ENCODE peak calls at places on chromosome 11, in ten cellular contexts. One of them, this sample, is unnamed.
A peak's percentile ranks its signal among the peaks of the same experiment; 100 is the strongest.

GRCh38 chr11:77249427-77249826 is 52.1 kb downstream of the GDPD4 start:
- DNase-seq in BE2C: no peak
- DNase-seq in heart left ventricle: no peak
- DNase-seq in small intestine: no peak
- DNase-seq in lung: no peak
- DNase-seq in ovary: no peak
- DNase-seq in cardiac muscle cell: no peak
- DNase-seq in H1: no peak
- DNase-seq in Caco-2: no peak
- DNase-seq in testis: no peak
- DNase-seq in this sample: no peak

GRCh38 chr11:7927635-7928034 is 3.4 kb downstream of the OR10A6 start:
- DNase-seq in BE2C: no peak
- DNase-seq in heart left ventricle: no peak
- DNase-seq in small intestine: no peak
- DNase-seq in lung: no peak
- DNase-seq in ovary: no peak
- DNase-seq in cardiac muscle cell: peak; percentile 32
- DNase-seq in H1: no peak
- DNase-seq in Caco-2: no peak
- DNase-seq in testis: no peak
- DNase-seq in this sample: no peak

GRCh38 chr11:61912991-61913698 is 4.2 kb downstream of the RAB3IL1 start:
- DNase-seq in BE2C: no peak
- DNase-seq in heart left ventricle: peak; percentile 18
- DNase-seq in small intestine: no peak
- DNase-seq in lung: no peak
- DNase-seq in ovary: peak; percentile 13
- DNase-seq in cardiac muscle cell: no peak
- DNase-seq in H1: no peak
- DNase-seq in Caco-2: no peak
- DNase-seq in testis: peak; percentile 13
- DNase-seq in this sample: no peak

GRCh38 chr11:67505605-67506396 is 638 bp upstream of the PITPNM1 start:
- DNase-seq in BE2C: peak; percentile 94
- DNase-seq in heart left ventricle: peak; percentile 95
- DNase-seq in small intestine: peak; percentile 99
- DNase-seq in lung: peak; percentile 94
- DNase-seq in ovary: peak; percentile 66
- DNase-seq in cardiac muscle cell: peak; percentile 92
- DNase-seq in H1: peak; percentile 91
- DNase-seq in Caco-2: peak; percentile 90
- DNase-seq in testis: peak; percentile 90
- DNase-seq in this sample: peak; percentile 89

GRCh38 chr11:119729581-119730346 is 764 bp upstream of the NECTIN1 start:
- DNase-seq in BE2C: peak; percentile 61
- DNase-seq in heart left ventricle: peak; percentile 78
- DNase-seq in small intestine: peak; percentile 62
- DNase-seq in lung: peak; percentile 71
- DNase-seq in ovary: peak; percentile 49
- DNase-seq in cardiac muscle cell: peak; percentile 89
- DNase-seq in H1: peak; percentile 62
- DNase-seq in Caco-2: no peak
- DNase-seq in testis: peak; percentile 57
- DNase-seq in this sample: peak; percentile 28

GRCh38 chr11:36750349-36750748 is 152.3 kb upstream of the RAG2 start:
- DNase-seq in BE2C: no peak
- DNase-seq in heart left ventricle: no peak
- DNase-seq in small intestine: no peak
- DNase-seq in lung: no peak
- DNase-seq in ovary: no peak
- DNase-seq in cardiac muscle cell: no peak
- DNase-seq in H1: no peak
- DNase-seq in Caco-2: no peak
- DNase-seq in testis: no peak
- DNase-seq in this sample: no peak

GRCh38 chr11:134615041-134615615 is 203.1 kb upstream of the B3GAT1 start:
- DNase-seq in BE2C: no peak
- DNase-seq in heart left ventricle: no peak
- DNase-seq in small intestine: no peak
- DNase-seq in lung: no peak
- DNase-seq in ovary: no peak
- DNase-seq in cardiac muscle cell: no peak
- DNase-seq in H1: peak; percentile 14
- DNase-seq in Caco-2: no peak
- DNase-seq in testis: no peak
- DNase-seq in this sample: no peak

GRCh38 chr11:126878892-126879291 is 121.7 kb downstream of the KIRREL3 start:
- DNase-seq in BE2C: no peak
- DNase-seq in heart left ventricle: no peak
- DNase-seq in small intestine: no peak
- DNase-seq in lung: no peak
- DNase-seq in ovary: no peak
- DNase-seq in cardiac muscle cell: no peak
- DNase-seq in H1: no peak
- DNase-seq in Caco-2: no peak
- DNase-seq in testis: no peak
- DNase-seq in this sample: no peak

GRCh38 chr11:12941671-12942070 is 67.4 kb upstream of the RASSF10 start:
- DNase-seq in BE2C: no peak
- DNase-seq in heart left ventricle: no peak
- DNase-seq in small intestine: no peak
- DNase-seq in lung: no peak
- DNase-seq in ovary: no peak
- DNase-seq in cardiac muscle cell: no peak
- DNase-seq in H1: no peak
- DNase-seq in Caco-2: no peak
- DNase-seq in testis: no peak
- DNase-seq in this sample: no peak

GRCh38 chr11:12938590-12939247 is 70.4 kb upstream of the RASSF10 start:
- DNase-seq in BE2C: no peak
- DNase-seq in heart left ventricle: no peak
- DNase-seq in small intestine: no peak
- DNase-seq in lung: no peak
- DNase-seq in ovary: no peak
- DNase-seq in cardiac muscle cell: no peak
- DNase-seq in H1: no peak
- DNase-seq in Caco-2: no peak
- DNase-seq in testis: no peak
- DNase-seq in this sample: no peak

GRCh38 chr11:12942157-12942556 is 67.0 kb upstream of the RASSF10 start:
- DNase-seq in BE2C: no peak
- DNase-seq in heart left ventricle: no peak
- DNase-seq in small intestine: no peak
- DNase-seq in lung: no peak
- DNase-seq in ovary: no peak
- DNase-seq in cardiac muscle cell: no peak
- DNase-seq in H1: no peak
- DNase-seq in Caco-2: no peak
- DNase-seq in testis: no peak
- DNase-seq in this sample: no peak

GRCh38 chr11:12944889-12945288 is 64.2 kb upstream of the RASSF10 start:
- DNase-seq in BE2C: peak; percentile 26
- DNase-seq in heart left ventricle: no peak
- DNase-seq in small intestine: no peak
- DNase-seq in lung: no peak
- DNase-seq in ovary: no peak
- DNase-seq in cardiac muscle cell: no peak
- DNase-seq in H1: no peak
- DNase-seq in Caco-2: no peak
- DNase-seq in testis: no peak
- DNase-seq in this sample: no peak

DNA sequence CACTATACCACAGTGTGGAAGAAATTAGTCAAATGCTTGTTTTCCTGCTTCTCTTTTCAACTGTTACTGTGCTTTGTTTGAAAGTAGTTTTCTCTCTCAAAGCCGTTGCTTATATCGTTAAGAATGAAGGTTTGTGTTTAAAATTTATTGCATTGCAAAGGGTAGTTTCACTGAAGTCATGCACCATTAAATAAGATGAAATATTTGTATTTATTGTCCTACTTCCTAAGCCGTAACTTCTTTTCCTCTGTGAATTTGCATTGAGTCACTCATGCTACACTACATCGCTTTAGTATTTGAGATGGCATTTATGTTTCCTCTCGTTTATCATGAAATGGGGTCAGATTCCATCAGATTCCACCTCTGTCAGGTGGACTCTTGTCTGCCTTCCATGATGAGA is 65.8 kb upstream of the RASSF10 start:
- DNase-seq in BE2C: no peak
- DNase-seq in heart left ventricle: no peak
- DNase-seq in small intestine: no peak
- DNase-seq in lung: no peak
- DNase-seq in ovary: no peak
- DNase-seq in cardiac muscle cell: no peak
- DNase-seq in H1: no peak
- DNase-seq in Caco-2: no peak
- DNase-seq in testis: no peak
- DNase-seq in this sample: no peak
- H3K36me3 ChIP-seq in BE2C: peaks cover 23% of the 10 kb centered on the region
- H3K36me3 ChIP-seq in heart left ventricle: peaks cover 47% of the 10 kb centered on the region
- H3K36me3 ChIP-seq in small intestine: peaks cover 5% of the 10 kb centered on the region
- H3K36me3 ChIP-seq in lung: peaks cover 13% of the 10 kb centered on the region
- H3K36me3 ChIP-seq in ovary: no peaks in the 10 kb centered on the region
- H3K36me3 ChIP-seq in cardiac muscle cell: peaks cover 24% of the 10 kb centered on the region
- H3K36me3 ChIP-seq in H1: peaks cover 16% of the 10 kb centered on the region
- H3K36me3 ChIP-seq in Caco-2: no peaks in the 10 kb centered on the region
- H3K36me3 ChIP-seq in testis: no peaks in the 10 kb centered on the region
- H3K36me3 ChIP-seq in this sample: peaks cover 11% of the 10 kb centered on the region

GRCh38 chr11:69640260-69640994 is 529 bp upstream of the CCND1 start:
- DNase-seq in BE2C: no peak
- DNase-seq in heart left ventricle: peak; percentile 72
- DNase-seq in small intestine: peak; percentile 51
- DNase-seq in lung: no peak
- DNase-seq in ovary: no peak
- DNase-seq in cardiac muscle cell: peak; percentile 33
- DNase-seq in H1: no peak
- DNase-seq in Caco-2: peak; percentile 24
- DNase-seq in testis: no peak
- DNase-seq in this sample: no peak

GRCh38 chr11:69642549-69642912 is 1.6 kb downstream of the CCND1 start:
- DNase-seq in BE2C: no peak
- DNase-seq in heart left ventricle: peak; percentile 58
- DNase-seq in small intestine: peak; percentile 61
- DNase-seq in lung: no peak
- DNase-seq in ovary: no peak
- DNase-seq in cardiac muscle cell: no peak
- DNase-seq in H1: no peak
- DNase-seq in Caco-2: peak; percentile 49
- DNase-seq in testis: no peak
- DNase-seq in this sample: no peak

GRCh38 chr11:69640995-69641581 is at the start of gene CCND1:
- DNase-seq in BE2C: peak; percentile 90
- DNase-seq in heart left ventricle: peak; percentile 85
- DNase-seq in small intestine: peak; percentile 85
- DNase-seq in lung: peak; percentile 75
- DNase-seq in ovary: no peak
- DNase-seq in cardiac muscle cell: peak; percentile 91
- DNase-seq in H1: peak; percentile 83
- DNase-seq in Caco-2: peak; percentile 96
- DNase-seq in testis: peak; percentile 66
- DNase-seq in this sample: peak; percentile 70

GRCh38 chr11:69642913-69643632 is 2.1 kb downstream of the CCND1 start:
- DNase-seq in BE2C: peak; percentile 89
- DNase-seq in heart left ventricle: peak; percentile 91
- DNase-seq in small intestine: peak; percentile 77
- DNase-seq in lung: peak; percentile 77
- DNase-seq in ovary: peak; percentile 57
- DNase-seq in cardiac muscle cell: peak; percentile 90
- DNase-seq in H1: peak; percentile 90
- DNase-seq in Caco-2: peak; percentile 95
- DNase-seq in testis: peak; percentile 81
- DNase-seq in this sample: peak; percentile 75

GRCh38 chr11:69641681-69642548 is 959 bp downstream of the CCND1 start:
- DNase-seq in BE2C: no peak
- DNase-seq in heart left ventricle: no peak
- DNase-seq in small intestine: no peak
- DNase-seq in lung: no peak
- DNase-seq in ovary: no peak
- DNase-seq in cardiac muscle cell: peak; percentile 27
- DNase-seq in H1: no peak
- DNase-seq in Caco-2: peak; percentile 30
- DNase-seq in testis: no peak
- DNase-seq in this sample: no peak
- H3K4me1 ChIP-seq in BE2C: peaks cover 20% of the 10 kb centered on the region
- H3K4me1 ChIP-seq in heart left ventricle: peaks cover 52% of the 10 kb centered on the region
- H3K4me1 ChIP-seq in small intestine: peaks cover 3% of the 10 kb centered on the region
- H3K4me1 ChIP-seq in lung: peaks cover 20% of the 10 kb centered on the region
- H3K4me1 ChIP-seq in ovary: peaks cover 5% of the 10 kb centered on the region
- H3K4me1 ChIP-seq in cardiac muscle cell: peaks cover 9% of the 10 kb centered on the region
- H3K4me1 ChIP-seq in H1: peaks cover 17% of the 10 kb centered on the region
- H3K4me1 ChIP-seq in Caco-2: peaks cover 19% of the 10 kb centered on the region
- H3K4me1 ChIP-seq in testis: peaks cover 33% of the 10 kb centered on the region
- H3K4me1 ChIP-seq in this sample: peaks cover 11% of the 10 kb centered on the region

GRCh38 chr11:46665356-46665755 is 35.1 kb downstream of the ARHGAP1 start:
- DNase-seq in BE2C: no peak
- DNase-seq in heart left ventricle: no peak
- DNase-seq in small intestine: no peak
- DNase-seq in lung: no peak
- DNase-seq in ovary: no peak
- DNase-seq in cardiac muscle cell: no peak
- DNase-seq in H1: no peak
- DNase-seq in Caco-2: no peak
- DNase-seq in testis: no peak
- DNase-seq in this sample: no peak

GRCh38 chr11:46664612-46665011 is 35.8 kb downstream of the ARHGAP1 start:
- DNase-seq in BE2C: no peak
- DNase-seq in heart left ventricle: no peak
- DNase-seq in small intestine: no peak
- DNase-seq in lung: no peak
- DNase-seq in ovary: no peak
- DNase-seq in cardiac muscle cell: no peak
- DNase-seq in H1: no peak
- DNase-seq in Caco-2: no peak
- DNase-seq in testis: peak; percentile 49
- DNase-seq in this sample: no peak

GRCh38 chr11:46661836-46662235 is 38.6 kb downstream of the ARHGAP1 start:
- DNase-seq in BE2C: no peak
- DNase-seq in heart left ventricle: no peak
- DNase-seq in small intestine: no peak
- DNase-seq in lung: no peak
- DNase-seq in ovary: no peak
- DNase-seq in cardiac muscle cell: no peak
- DNase-seq in H1: no peak
- DNase-seq in Caco-2: no peak
- DNase-seq in testis: no peak
- DNase-seq in this sample: no peak

GRCh38 chr11:46666516-46666915 is 33.9 kb downstream of the ARHGAP1 start:
- DNase-seq in BE2C: no peak
- DNase-seq in heart left ventricle: peak; percentile 63
- DNase-seq in small intestine: no peak
- DNase-seq in lung: no peak
- DNase-seq in ovary: no peak
- DNase-seq in cardiac muscle cell: no peak
- DNase-seq in H1: no peak
- DNase-seq in Caco-2: no peak
- DNase-seq in testis: no peak
- DNase-seq in this sample: no peak

DNA sequence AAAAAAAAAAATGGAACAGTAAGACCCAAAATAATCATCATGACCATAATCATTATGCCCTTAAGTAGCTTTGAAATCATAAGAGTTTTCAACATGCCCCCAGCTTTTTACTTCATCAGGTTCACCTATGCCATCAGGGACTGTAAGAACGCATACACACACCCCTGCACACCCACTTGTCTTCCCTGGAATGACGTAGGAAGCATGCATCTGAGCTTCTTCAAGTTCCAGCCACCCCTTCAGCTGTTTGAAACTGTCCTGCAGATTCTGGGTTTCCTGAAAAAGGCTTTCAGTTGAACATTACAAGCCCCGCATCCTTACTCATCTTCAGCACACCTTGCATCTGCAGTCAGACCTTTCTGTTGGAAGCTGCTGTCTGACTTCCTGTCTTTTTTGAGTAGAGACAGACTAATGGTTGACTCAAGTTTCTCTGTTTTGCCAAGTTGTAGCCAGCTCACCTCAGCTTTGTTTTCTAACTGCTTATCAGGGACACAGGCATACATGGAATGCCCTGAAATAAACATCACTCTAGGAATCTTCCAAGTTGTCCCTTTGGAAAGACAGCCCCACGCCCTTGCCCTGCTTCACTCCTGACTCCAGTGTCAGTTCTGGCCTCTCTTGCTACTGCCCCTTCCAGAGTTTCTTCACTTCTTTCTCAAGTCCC is 37.0 kb downstream of the ARHGAP1 start:
- DNase-seq in BE2C: no peak
- DNase-seq in heart left ventricle: no peak
- DNase-seq in small intestine: no peak
- DNase-seq in lung: no peak
- DNase-seq in ovary: no peak
- DNase-seq in cardiac muscle cell: no peak
- DNase-seq in H1: no peak
- DNase-seq in Caco-2: no peak
- DNase-seq in testis: no peak
- DNase-seq in this sample: no peak
- H3K36me3 ChIP-seq in BE2C: no peaks in the 10 kb centered on the region
- H3K36me3 ChIP-seq in heart left ventricle: peaks cover 95% of the 10 kb centered on the region
- H3K36me3 ChIP-seq in small intestine: peaks cover 13% of the 10 kb centered on the region
- H3K36me3 ChIP-seq in lung: peaks cover 53% of the 10 kb centered on the region
- H3K36me3 ChIP-seq in ovary: no peaks in the 10 kb centered on the region
- H3K36me3 ChIP-seq in cardiac muscle cell: peaks cover 35% of the 10 kb centered on the region
- H3K36me3 ChIP-seq in H1: peaks cover 40% of the 10 kb centered on the region
- H3K36me3 ChIP-seq in Caco-2: peaks cover 4% of the 10 kb centered on the region
- H3K36me3 ChIP-seq in testis: no peaks in the 10 kb centered on the region
- H3K36me3 ChIP-seq in this sample: peaks cover 61% of the 10 kb centered on the region

DNA sequence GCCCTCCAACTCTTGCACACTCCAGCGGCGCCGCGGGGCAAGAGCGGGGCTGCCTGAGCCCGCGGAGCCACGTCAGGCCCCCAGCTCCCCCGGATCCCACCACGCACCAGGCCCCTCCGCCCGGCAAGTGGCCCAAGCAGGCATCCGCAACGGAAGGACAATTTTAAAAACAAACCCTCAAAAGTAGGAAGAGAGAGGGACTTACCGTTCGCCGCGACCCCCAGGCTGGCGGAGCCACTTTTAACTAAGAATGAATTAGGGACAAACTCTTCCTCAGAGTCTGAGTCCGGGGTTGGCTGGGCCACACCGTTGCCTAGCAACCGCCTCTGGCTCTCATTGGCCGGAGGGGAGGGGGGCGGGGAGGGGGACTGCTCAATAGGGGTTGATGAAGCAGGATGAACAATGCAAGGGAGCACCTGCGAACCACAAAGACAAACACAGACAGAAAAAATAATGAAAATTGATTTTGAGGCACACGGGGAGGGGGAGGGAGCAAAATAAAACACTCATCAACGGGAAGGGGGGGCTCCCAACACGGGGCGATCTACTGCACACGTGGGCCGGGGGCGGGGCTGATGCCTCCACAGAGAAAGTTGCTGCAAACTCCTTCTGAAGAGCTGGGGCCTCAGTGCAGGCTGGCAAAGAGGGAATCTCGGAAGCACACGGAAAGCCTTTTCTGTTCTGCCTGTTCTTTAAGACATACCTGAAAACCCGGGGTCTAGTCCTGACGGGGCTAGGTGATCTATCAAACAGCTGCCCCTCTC is 387.5 kb upstream of the NARS2 start:
- DNase-seq in BE2C: peak; percentile 93
- DNase-seq in heart left ventricle: no peak
- DNase-seq in small intestine: no peak
- DNase-seq in lung: no peak
- DNase-seq in ovary: no peak
- DNase-seq in cardiac muscle cell: peak; percentile 67
- DNase-seq in H1: peak; percentile 71
- DNase-seq in Caco-2: no peak
- DNase-seq in testis: peak; percentile 71
- DNase-seq in this sample: peak; percentile 58
- H3K4me1 ChIP-seq in BE2C: peaks cover 34% of the 10 kb centered on the region
- H3K4me1 ChIP-seq in heart left ventricle: no peaks in the 10 kb centered on the region
- H3K4me1 ChIP-seq in small intestine: no peaks in the 10 kb centered on the region
- H3K4me1 ChIP-seq in lung: peaks cover 3% of the 10 kb centered on the region
- H3K4me1 ChIP-seq in ovary: no peaks in the 10 kb centered on the region
- H3K4me1 ChIP-seq in cardiac muscle cell: peaks cover 8% of the 10 kb centered on the region
- H3K4me1 ChIP-seq in H1: peaks cover 3% of the 10 kb centered on the region
- H3K4me1 ChIP-seq in Caco-2: no peaks in the 10 kb centered on the region
- H3K4me1 ChIP-seq in testis: no peaks in the 10 kb centered on the region
- H3K4me1 ChIP-seq in this sample: no peaks in the 10 kb centered on the region